ENCODE peak calls at places on chromosomes 13 and 19, in ten cellular contexts. One of them, this sample, is unnamed.

GRCh38 chr19:49282184-49282583 is 42.8 kb downstream of the SLC6A16 start:
- DNase-seq in left ventricle myocardium inferior: no peak
- DNase-seq in activated B cell treated with CpG ODN at 0.5 μM for 24 hours: no peak
- DNase-seq in ovary: no peak
- DNase-seq in HFF-Myc: no peak
- DNase-seq in neural progenitor cell: no peak
- DNase-seq in uterus: no peak
- DNase-seq in suprapubic skin: no peak
- DNase-seq in Calu3: no peak
- DNase-seq in tibial artery: no peak
- DNase-seq in this sample: no peak

GRCh38 chr19:31626941-31627340 is 277.7 kb upstream of the TSHZ3 start:
- DNase-seq in left ventricle myocardium inferior: no peak
- DNase-seq in activated B cell treated with CpG ODN at 0.5 μM for 24 hours: no peak
- DNase-seq in ovary: no peak
- DNase-seq in HFF-Myc: no peak
- DNase-seq in neural progenitor cell: no peak
- DNase-seq in uterus: no peak
- DNase-seq in suprapubic skin: no peak
- DNase-seq in Calu3: no peak
- DNase-seq in tibial artery: no peak
- DNase-seq in this sample: no peak

GRCh38 chr13:19596960-19597361 is 35.6 kb upstream of the TPTE2 start:
- DNase-seq in left ventricle myocardium inferior: no peak
- DNase-seq in activated B cell treated with CpG ODN at 0.5 μM for 24 hours: no peak
- DNase-seq in ovary: no peak
- DNase-seq in HFF-Myc: no peak
- DNase-seq in neural progenitor cell: no peak
- DNase-seq in uterus: no peak
- DNase-seq in suprapubic skin: no peak
- DNase-seq in Calu3: peak
- DNase-seq in tibial artery: no peak
- DNase-seq in this sample: no peak

GRCh38 chr13:80276371-80277289 is 64.3 kb downstream of the SPRY2 start:
- DNase-seq in left ventricle myocardium inferior: no peak
- DNase-seq in activated B cell treated with CpG ODN at 0.5 μM for 24 hours: no peak
- DNase-seq in ovary: no peak
- DNase-seq in HFF-Myc: no peak
- DNase-seq in neural progenitor cell: peak
- DNase-seq in uterus: no peak
- DNase-seq in suprapubic skin: no peak
- DNase-seq in Calu3: no peak
- DNase-seq in tibial artery: no peak
- DNase-seq in this sample: no peak

GRCh38 chr13:30108216-30108912 is 199.0 kb downstream of the KATNAL1 start:
- DNase-seq in left ventricle myocardium inferior: no peak
- DNase-seq in activated B cell treated with CpG ODN at 0.5 μM for 24 hours: no peak
- DNase-seq in ovary: no peak
- DNase-seq in HFF-Myc: no peak
- DNase-seq in neural progenitor cell: no peak
- DNase-seq in uterus: no peak
- DNase-seq in suprapubic skin: peak
- DNase-seq in Calu3: no peak
- DNase-seq in tibial artery: no peak
- DNase-seq in this sample: no peak

GRCh38 chr19:47510516-47511127 is 4.2 kb downstream of the NAPA start:
- DNase-seq in left ventricle myocardium inferior: no peak
- DNase-seq in activated B cell treated with CpG ODN at 0.5 μM for 24 hours: no peak
- DNase-seq in ovary: no peak
- DNase-seq in HFF-Myc: no peak
- DNase-seq in neural progenitor cell: no peak
- DNase-seq in uterus: peak
- DNase-seq in suprapubic skin: no peak
- DNase-seq in Calu3: no peak
- DNase-seq in tibial artery: no peak
- DNase-seq in this sample: no peak

GRCh38 chr13:31088826-31089420 is 72.8 kb downstream of the HSPH1 start:
- DNase-seq in left ventricle myocardium inferior: no peak
- DNase-seq in activated B cell treated with CpG ODN at 0.5 μM for 24 hours: no peak
- DNase-seq in ovary: no peak
- DNase-seq in HFF-Myc: no peak
- DNase-seq in neural progenitor cell: no peak
- DNase-seq in uterus: no peak
- DNase-seq in suprapubic skin: peak
- DNase-seq in Calu3: no peak
- DNase-seq in tibial artery: no peak
- DNase-seq in this sample: no peak

GRCh38 chr13:49622174-49622946 is 5.9 kb upstream of the ARL11 start:
- DNase-seq in left ventricle myocardium inferior: peak
- DNase-seq in activated B cell treated with CpG ODN at 0.5 μM for 24 hours: no peak
- DNase-seq in ovary: no peak
- DNase-seq in HFF-Myc: no peak
- DNase-seq in neural progenitor cell: no peak
- DNase-seq in uterus: no peak
- DNase-seq in suprapubic skin: no peak
- DNase-seq in Calu3: no peak
- DNase-seq in tibial artery: no peak
- DNase-seq in this sample: no peak

GRCh38 chr19:48913114-48913513 is 13.0 kb downstream of the NUCB1 start:
- DNase-seq in left ventricle myocardium inferior: no peak
- DNase-seq in activated B cell treated with CpG ODN at 0.5 μM for 24 hours: no peak
- DNase-seq in ovary: no peak
- DNase-seq in HFF-Myc: no peak
- DNase-seq in neural progenitor cell: peak
- DNase-seq in uterus: no peak
- DNase-seq in suprapubic skin: no peak
- DNase-seq in Calu3: no peak
- DNase-seq in tibial artery: no peak
- DNase-seq in this sample: no peak

GRCh38 chr13:60788156-60788829 is 391.3 kb downstream of the TDRD3 start:
- DNase-seq in left ventricle myocardium inferior: peak
- DNase-seq in activated B cell treated with CpG ODN at 0.5 μM for 24 hours: no peak
- DNase-seq in ovary: no peak
- DNase-seq in HFF-Myc: no peak
- DNase-seq in neural progenitor cell: no peak
- DNase-seq in uterus: peak
- DNase-seq in suprapubic skin: no peak
- DNase-seq in Calu3: no peak
- DNase-seq in tibial artery: no peak
- DNase-seq in this sample: no peak

GRCh38 chr13:83879431-83880171 is 2.7 kb downstream of the SLITRK1 start:
- DNase-seq in left ventricle myocardium inferior: no peak
- DNase-seq in activated B cell treated with CpG ODN at 0.5 μM for 24 hours: no peak
- DNase-seq in ovary: no peak
- DNase-seq in HFF-Myc: no peak
- DNase-seq in neural progenitor cell: peak
- DNase-seq in uterus: no peak
- DNase-seq in suprapubic skin: no peak
- DNase-seq in Calu3: no peak
- DNase-seq in tibial artery: no peak
- DNase-seq in this sample: no peak

GRCh38 chr13:40061466-40062450 is 406.3 kb downstream of the COG6 start:
- DNase-seq in left ventricle myocardium inferior: no peak
- DNase-seq in activated B cell treated with CpG ODN at 0.5 μM for 24 hours: no peak
- DNase-seq in ovary: no peak
- DNase-seq in HFF-Myc: no peak
- DNase-seq in neural progenitor cell: no peak
- DNase-seq in uterus: no peak
- DNase-seq in suprapubic skin: no peak
- DNase-seq in Calu3: no peak
- DNase-seq in tibial artery: no peak
- DNase-seq in this sample: no peak

DNA sequence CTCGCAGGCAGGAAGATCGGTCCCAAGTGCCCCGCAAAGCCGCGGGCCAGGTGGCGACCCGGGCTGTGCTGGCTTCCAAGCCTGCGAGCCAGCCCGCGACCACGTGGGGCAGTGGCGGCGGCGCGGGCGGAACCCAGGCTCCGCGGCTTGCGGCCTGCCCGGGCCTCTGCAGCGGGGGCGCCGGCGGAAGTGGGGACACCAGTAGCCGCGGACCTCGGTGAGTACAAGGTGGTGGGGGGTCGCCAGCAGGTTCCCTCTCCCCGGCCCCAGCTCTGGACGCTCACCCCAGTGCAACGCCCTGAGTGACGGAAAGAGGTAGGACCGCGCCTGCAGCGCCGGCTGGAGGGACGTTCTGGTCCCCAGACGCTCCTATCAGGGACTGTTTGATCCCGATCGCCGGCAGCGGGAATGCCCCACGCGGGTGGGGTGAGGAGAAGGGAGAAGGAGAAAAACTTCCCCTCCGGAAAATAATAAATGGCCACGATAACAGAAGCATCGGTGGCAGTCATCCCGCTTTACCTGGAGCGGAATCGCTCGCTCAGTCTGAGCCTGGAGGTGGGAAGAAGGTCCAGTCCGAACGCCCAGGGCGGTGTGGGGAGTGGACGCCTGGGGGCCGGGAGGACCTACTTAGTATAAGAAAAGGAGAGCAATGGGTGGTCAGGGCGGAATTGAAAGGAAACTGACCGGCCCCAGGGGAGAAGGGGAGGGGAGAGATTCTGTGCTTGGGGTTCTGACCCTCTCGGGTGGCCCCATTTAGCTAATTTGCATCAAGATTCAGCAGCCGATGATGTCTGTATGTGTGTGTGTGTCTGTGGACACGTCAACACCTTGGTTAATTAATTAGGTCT is at the start of gene GEMIN7:
- DNase-seq in left ventricle myocardium inferior: peak
- DNase-seq in activated B cell treated with CpG ODN at 0.5 μM for 24 hours: peak
- DNase-seq in ovary: peak
- DNase-seq in HFF-Myc: no peak
- DNase-seq in neural progenitor cell: peak
- DNase-seq in uterus: peak
- DNase-seq in suprapubic skin: peak
- DNase-seq in Calu3: peak
- DNase-seq in tibial artery: peak
- DNase-seq in this sample: peak
- TF ChIP-seq CTCF in left ventricle myocardium inferior: peak
- TF ChIP-seq CTCF in activated B cell treated with CpG ODN at 0.5 μM for 24 hours: no peak
- TF ChIP-seq CTCF in ovary: peak
- TF ChIP-seq CTCF in HFF-Myc: no peak
- TF ChIP-seq CTCF in neural progenitor cell: peak
- TF ChIP-seq CTCF in uterus: no peak
- TF ChIP-seq CTCF in suprapubic skin: no peak
- TF ChIP-seq CTCF in Calu3: peak
- TF ChIP-seq CTCF in tibial artery: no peak
- TF ChIP-seq CTCF in this sample: no peak

DNA sequence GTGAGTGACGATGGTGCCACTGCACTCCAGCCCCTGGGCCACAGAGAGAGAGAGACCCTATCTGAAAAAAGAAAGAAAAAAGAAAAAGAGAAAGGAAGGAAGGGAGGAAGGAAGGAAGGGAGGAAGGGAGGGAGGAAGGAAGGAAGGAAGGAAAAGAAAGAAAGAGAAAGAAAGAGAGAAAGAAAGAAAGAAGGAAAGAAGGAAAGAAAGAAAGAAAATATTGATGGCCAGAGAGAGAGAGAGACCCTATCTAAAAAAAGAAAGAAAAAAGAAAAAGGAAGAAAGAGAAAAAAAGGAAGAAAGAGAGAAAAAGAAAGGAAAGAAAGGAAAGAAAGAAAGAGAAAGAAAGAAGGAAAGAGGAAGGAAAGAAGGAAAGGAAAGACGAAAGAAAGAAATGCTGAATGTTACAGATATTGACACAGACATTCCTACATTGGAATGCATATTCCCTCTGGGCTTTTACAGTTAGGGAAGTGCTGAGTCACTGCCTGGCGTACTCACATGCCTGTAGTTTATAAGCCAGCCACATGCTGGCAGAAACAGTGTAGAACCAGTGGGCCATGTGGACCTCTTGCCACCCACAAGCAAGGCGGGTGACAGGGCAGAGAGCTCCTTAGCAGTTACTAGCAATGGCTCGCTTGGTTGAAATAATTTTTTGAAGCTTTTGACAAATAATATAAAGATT is 34.6 kb upstream of the SLC46A3 start:
- DNase-seq in left ventricle myocardium inferior: peak
- DNase-seq in activated B cell treated with CpG ODN at 0.5 μM for 24 hours: no peak
- DNase-seq in ovary: no peak
- DNase-seq in HFF-Myc: peak
- DNase-seq in neural progenitor cell: no peak
- DNase-seq in uterus: no peak
- DNase-seq in suprapubic skin: no peak
- DNase-seq in Calu3: peak
- DNase-seq in tibial artery: peak
- DNase-seq in this sample: no peak
- TF ChIP-seq CTCF in left ventricle myocardium inferior: peak
- TF ChIP-seq CTCF in activated B cell treated with CpG ODN at 0.5 μM for 24 hours: no peak
- TF ChIP-seq CTCF in ovary: no peak
- TF ChIP-seq CTCF in HFF-Myc: no peak
- TF ChIP-seq CTCF in neural progenitor cell: no peak
- TF ChIP-seq CTCF in uterus: no peak
- TF ChIP-seq CTCF in suprapubic skin: no peak
- TF ChIP-seq CTCF in Calu3: no peak
- TF ChIP-seq CTCF in tibial artery: peak
- TF ChIP-seq CTCF in this sample: no peak

DNA sequence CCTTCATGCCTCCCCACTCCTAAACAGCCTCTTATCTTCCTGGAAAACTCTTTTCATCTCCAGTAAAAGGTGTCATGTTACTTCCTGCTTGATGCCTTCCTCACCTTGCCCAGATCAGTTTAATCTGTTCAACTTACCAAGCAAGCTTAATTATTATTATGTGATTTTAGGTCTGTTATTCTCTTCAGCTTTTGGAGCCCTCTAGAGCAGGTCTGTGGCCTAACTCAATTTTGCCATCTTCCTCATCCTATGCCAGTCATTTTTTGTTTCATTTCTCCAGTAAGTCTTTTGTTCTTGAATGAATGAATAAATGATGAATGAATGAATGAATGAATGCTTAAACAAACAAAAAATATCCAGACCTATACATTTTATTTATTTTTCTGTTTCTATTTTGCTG is 528.3 kb downstream of the DCT start:
- DNase-seq in left ventricle myocardium inferior: no peak
- DNase-seq in activated B cell treated with CpG ODN at 0.5 μM for 24 hours: no peak
- DNase-seq in ovary: no peak
- DNase-seq in HFF-Myc: no peak
- DNase-seq in neural progenitor cell: no peak
- DNase-seq in uterus: no peak
- DNase-seq in suprapubic skin: no peak
- DNase-seq in Calu3: no peak
- DNase-seq in tibial artery: no peak
- DNase-seq in this sample: no peak
- TF ChIP-seq CTCF in left ventricle myocardium inferior: peak
- TF ChIP-seq CTCF in activated B cell treated with CpG ODN at 0.5 μM for 24 hours: no peak
- TF ChIP-seq CTCF in ovary: no peak
- TF ChIP-seq CTCF in HFF-Myc: peak
- TF ChIP-seq CTCF in neural progenitor cell: no peak
- TF ChIP-seq CTCF in uterus: no peak
- TF ChIP-seq CTCF in suprapubic skin: no peak
- TF ChIP-seq CTCF in Calu3: no peak
- TF ChIP-seq CTCF in tibial artery: no peak
- TF ChIP-seq CTCF in this sample: no peak

DNA sequence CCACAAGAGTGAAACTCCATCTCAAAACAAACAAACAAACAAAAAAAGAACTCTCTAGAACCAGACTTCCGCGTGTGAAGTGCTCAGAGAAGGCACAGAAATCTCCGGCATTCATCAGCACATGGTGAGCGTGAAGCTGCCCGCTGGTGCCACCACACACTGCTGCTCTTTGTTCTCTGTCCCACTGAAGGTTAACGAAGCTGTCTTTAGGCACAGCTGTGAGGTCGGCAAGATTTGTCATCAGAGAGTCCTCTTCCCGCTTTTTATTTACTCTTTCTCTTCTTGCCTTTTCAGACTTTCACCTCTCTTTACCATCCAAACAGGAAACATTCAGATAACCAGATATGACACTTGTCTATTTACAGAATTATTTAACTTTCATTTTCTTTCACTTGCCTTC is 115.2 kb upstream of the ARGLU1 start:
- DNase-seq in left ventricle myocardium inferior: no peak
- DNase-seq in activated B cell treated with CpG ODN at 0.5 μM for 24 hours: no peak
- DNase-seq in ovary: no peak
- DNase-seq in HFF-Myc: no peak
- DNase-seq in neural progenitor cell: no peak
- DNase-seq in uterus: no peak
- DNase-seq in suprapubic skin: no peak
- DNase-seq in Calu3: no peak
- DNase-seq in tibial artery: no peak
- DNase-seq in this sample: no peak
- TF ChIP-seq CTCF in left ventricle myocardium inferior: no peak
- TF ChIP-seq CTCF in activated B cell treated with CpG ODN at 0.5 μM for 24 hours: no peak
- TF ChIP-seq CTCF in ovary: no peak
- TF ChIP-seq CTCF in HFF-Myc: no peak
- TF ChIP-seq CTCF in neural progenitor cell: no peak
- TF ChIP-seq CTCF in uterus: no peak
- TF ChIP-seq CTCF in suprapubic skin: no peak
- TF ChIP-seq CTCF in Calu3: no peak
- TF ChIP-seq CTCF in tibial artery: no peak
- TF ChIP-seq CTCF in this sample: no peak

This sample was measured in natural killer cell.